ENCODE peak calls at places on chromosome 18, in eight cellular contexts. V is activated CD4-positive, CD25-positive, alpha-beta regulatory T cell treated with anti-CD3 and anti-CD28 coated beads, Interleukin-2, amount 50 U/mL, for 72 hours; K is prostate gland; E is tibial artery; P is NCI-H187; B is stimulated activated CD4-positive, alpha-beta T cell treated with anti-CD3 and anti-CD28 coated beads, Interleukin-15, amount 100 ng/mL, for 1 hour; Q is HCT116; S is SK-MEL-5. F is an unnamed sample.

GRCh38 chr18:36440614-36441013 is 143.1 kb downstream of the FHOD3 start:
- DNase-seq in P (no peak), E (no peak), K (no peak), Q (no peak), V (no peak), B (no peak), S (no peak), F (peak; percentile 81)

GRCh38 chr18:2536063-2536462 is 35.2 kb downstream of the METTL4 start:
- DNase-seq in K (no peak), Q (no peak), B (no peak), V (no peak), E (no peak), S (no peak), P (no peak), F (no peak)

GRCh38 chr18:45248240-45248903 is 366.9 kb upstream of the SLC14A2 start:
- DNase-seq in S (no peak), K (peak; percentile 51), B (no peak), V (no peak), Q (no peak), P (no peak), E (peak; percentile 67), F (no peak)

GRCh38 chr18:54100920-54101319 is 123.5 kb downstream of the MBD2 start:
- DNase-seq in V (no peak), K (no peak), Q (no peak), S (no peak), E (no peak), B (no peak), P (no peak), F (no peak)

GRCh38 chr18:58297198-58297597 is 253.2 kb downstream of the NEDD4L start:
- DNase-seq in P (no peak), Q (no peak), E (no peak), B (no peak), S (no peak), V (no peak), K (no peak), F (peak; percentile 41)

GRCh38 chr18:5073026-5073944 is 123.8 kb downstream of the AKAIN1 start:
- DNase-seq in S (peak; percentile 75), V (no peak), Q (peak; percentile 13), E (no peak), P (no peak), K (no peak), B (no peak), F (peak; percentile 42)

GRCh38 chr18:30903566-30903965 is 139.0 kb downstream of the DSC3 start:
- DNase-seq in P (no peak), B (no peak), S (no peak), K (no peak), E (no peak), V (no peak), Q (peak; percentile 12), F (peak; percentile 93)

GRCh38 chr18:13179566-13180113 is 38.9 kb upstream of the LDLRAD4 start:
- DNase-seq in E (no peak), S (no peak), P (no peak), V (no peak), B (no peak), Q (no peak), K (no peak), F (no peak)

GRCh38 chr18:29449424-29449823 is 1272.5 kb upstream of the CDH2 start:
- DNase-seq in Q (no peak), V (no peak), E (no peak), K (no peak), P (no peak), B (no peak), S (no peak), F (no peak)

GRCh38 chr18:58400337-58400885 is 228.5 kb downstream of the ALPK2 start:
- DNase-seq in K (no peak), E (peak; percentile 3), Q (no peak), S (no peak), P (no peak), B (no peak), V (no peak), F (no peak)

GRCh38 chr18:55236150-55236931 is 277.1 kb upstream of the CCDC68 start:
- DNase-seq in K (no peak), S (no peak), E (peak; percentile 64), P (no peak), Q (no peak), V (no peak), B (no peak), F (no peak)

GRCh38 chr18:74456409-74457042 is 582 bp downstream of the DIPK1C start:
- DNase-seq in Q (no peak), B (no peak), E (peak; percentile 42), P (no peak), V (no peak), K (no peak), S (no peak), F (no peak)

F was measured in kidney tubule cell.